ENCODE peak calls at places on chromosome 3, in six cellular contexts. F is Peyer's patch; K is naive thymus-derived CD4-positive, alpha-beta T cell; I is body of pancreas; P is uterus; T is heart left ventricle. Q is an unnamed sample. For H3K36me3, the result is how much of the 10 kb centered on the place peaks cover.

GRCh38 chr3:184168363-184169120 is 6.1 kb upstream of the AP2M1 start:
- DNase-seq in F (no peak), K (no peak), I (no peak), P (no peak), T (peak), Q (no peak)

GRCh38 chr3:38721207-38721772 is 71.8 kb upstream of the SCN5A start:
- DNase-seq in F (no peak), K (no peak), I (no peak), P (no peak), T (no peak), Q (no peak)

GRCh38 chr3:13282986-13283876 is 136.9 kb downstream of the NUP210 start:
- DNase-seq in F (peak), K (no peak), I (no peak), P (no peak), T (no peak), Q (no peak)

GRCh38 chr3:13619661-13620230 is 70.8 kb downstream of the FBLN2 start:
- DNase-seq in F (no peak), K (no peak), I (no peak), P (no peak), T (no peak), Q (no peak)

GRCh38 chr3:134748698-134749097 is 46.4 kb upstream of the EPHB1 start:
- DNase-seq in F (no peak), K (no peak), I (no peak), P (no peak), T (no peak), Q (no peak)

GRCh38 chr3:115698851-115699535 is 75.7 kb downstream of the GAP43 start:
- DNase-seq in F (no peak), K (peak), I (no peak), P (no peak), T (no peak), Q (peak)

GRCh38 chr3:67416703-67417102 is 237.7 kb downstream of the SUCLG2 start:
- DNase-seq in F (no peak), K (no peak), I (no peak), P (no peak), T (no peak), Q (no peak)

GRCh38 chr3:52222319-52223221 is 2.9 kb downstream of the TLR9 start:
- DNase-seq in F (no peak), K (no peak), I (no peak), P (no peak), T (no peak), Q (no peak)

GRCh38 chr3:184155644-184156521 is 706 bp downstream of the DVL3 start:
- DNase-seq in F (peak), K (peak), I (peak), P (peak), T (peak), Q (no peak)

GRCh38 chr3:134312072-134312872 is 61.6 kb upstream of the RYK start:
- DNase-seq in F (no peak), K (no peak), I (peak), P (no peak), T (peak), Q (no peak)

GRCh38 chr3:2268779-2269178 is 170.1 kb downstream of the CNTN4 start:
- DNase-seq in F (no peak), K (no peak), I (no peak), P (no peak), T (no peak), Q (no peak)

GRCh38 chr3:133797396-133798105 is 8.1 kb upstream of the SRPRB start:
- DNase-seq in F (no peak), K (no peak), I (no peak), P (no peak), T (no peak), Q (no peak)

GRCh38 chr3:168165390-168166269 is 69.9 kb upstream of the GOLIM4 start:
- DNase-seq in F (peak), K (no peak), I (peak), P (peak), T (peak), Q (peak)

GRCh38 chr3:15268033-15268631 is 62.1 kb downstream of the CAPN7 start:
- DNase-seq in F (peak), K (peak), I (peak), P (peak), T (peak), Q (peak)

GRCh38 chr3:169953462-169954141 is 13.0 kb upstream of the SEC62 start:
- DNase-seq in F (no peak), K (no peak), I (no peak), P (no peak), T (no peak), Q (no peak)

GRCh38 chr3:108391917-108392585 is 95.7 kb downstream of the HHLA2 start:
- DNase-seq in F (no peak), K (no peak), I (no peak), P (no peak), T (no peak), Q (no peak)

GRCh38 chr3:102078864-102079808 is 229.8 kb downstream of the NFKBIZ start:
- DNase-seq in F (peak), K (no peak), I (no peak), P (no peak), T (no peak), Q (no peak)

GRCh38 chr3:138694287-138695007 is 85.9 kb downstream of the FAIM start:
- DNase-seq in F (no peak), K (no peak), I (no peak), P (no peak), T (no peak), Q (no peak)

GRCh38 chr3:52461874-52462273 is 6.5 kb downstream of the NISCH start:
- DNase-seq in F (no peak), K (no peak), I (no peak), P (no peak), T (no peak), Q (no peak)

GRCh38 chr3:185656321-185656840 is 70.3 kb downstream of the SENP2 start:
- DNase-seq in F (no peak), K (no peak), I (peak), P (peak), T (peak), Q (no peak)

GRCh38 chr3:114584734-114585371 is 291.0 kb downstream of the TIGIT start:
- DNase-seq in F (no peak), K (no peak), I (no peak), P (no peak), T (no peak), Q (no peak)

GRCh38 chr3:174120997-174121396 is 723.5 kb downstream of the NLGN1 start:
- DNase-seq in F (no peak), K (no peak), I (no peak), P (no peak), T (no peak), Q (no peak)

DNA sequence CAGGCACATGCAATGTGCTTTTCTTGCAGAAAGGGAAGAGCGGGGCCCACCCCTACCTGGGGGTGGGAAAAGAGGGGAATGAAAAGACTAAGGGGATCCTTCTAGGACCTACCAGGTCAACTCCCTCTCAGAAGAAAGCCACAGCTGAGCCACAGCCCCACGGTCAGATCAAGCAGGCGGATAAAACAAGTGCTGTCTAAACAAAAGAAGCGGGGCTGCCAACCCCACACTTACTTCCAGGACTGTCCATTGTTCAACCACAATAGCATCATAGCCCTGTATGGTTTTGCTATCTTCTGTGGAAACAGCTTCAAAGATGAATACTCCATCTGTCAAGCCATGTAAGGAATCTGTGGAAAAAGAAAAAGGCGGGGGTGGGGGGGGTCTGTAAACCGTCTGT is 92.7 kb downstream of the OXNAD1 start:
- DNase-seq in F (no peak), K (no peak), I (no peak), P (no peak), T (no peak), Q (no peak)
- H3K36me3 ChIP-seq in F (under half), K (under half), I (under half), P (under half), T (under half), Q (under half)

GRCh38 chr3:57257678-57258077 is 30.1 kb downstream of the APPL1 start:
- DNase-seq in F (no peak), K (no peak), I (no peak), P (no peak), T (no peak), Q (no peak)

GRCh38 chr3:57261119-57261518 is 31.4 kb downstream of the ASB14 start:
- DNase-seq in F (no peak), K (no peak), I (no peak), P (no peak), T (no peak), Q (no peak)

GRCh38 chr3:57256844-57257243 is 29.3 kb downstream of the APPL1 start:
- DNase-seq in F (no peak), K (no peak), I (no peak), P (no peak), T (peak), Q (no peak)

DNA sequence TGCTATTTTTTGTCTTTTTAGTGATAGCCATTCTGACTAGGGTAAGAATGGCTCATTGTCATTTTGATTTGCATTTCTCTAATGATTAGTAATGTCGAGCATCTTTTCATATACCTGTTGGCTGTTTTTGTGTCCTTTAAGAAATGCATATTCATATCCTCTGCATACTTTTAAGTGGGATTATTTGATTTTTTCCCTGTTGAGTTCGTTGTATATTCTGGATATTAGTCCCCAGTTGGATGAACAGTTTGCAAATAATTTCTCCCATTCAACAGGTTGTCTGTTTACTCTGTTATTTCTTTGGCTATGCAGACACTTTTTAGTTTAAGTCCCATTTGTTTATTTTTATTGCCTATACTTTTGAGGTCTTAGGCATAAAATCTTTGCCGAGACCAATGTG is 30.6 kb downstream of the ASB14 start:
- DNase-seq in F (no peak), K (no peak), I (no peak), P (no peak), T (no peak), Q (no peak)
- H3K36me3 ChIP-seq in F (half or more), K (under half), I (under half), P (under half), T (half or more), Q (under half)

GRCh38 chr3:58135712-58136543 is 74.8 kb downstream of the DNASE1L3 start:
- DNase-seq in F (no peak), K (no peak), I (no peak), P (no peak), T (peak), Q (no peak)
- H3K36me3 ChIP-seq in F (half or more), K (under half), I (under half), P (under half), T (half or more), Q (under half)

DNA sequence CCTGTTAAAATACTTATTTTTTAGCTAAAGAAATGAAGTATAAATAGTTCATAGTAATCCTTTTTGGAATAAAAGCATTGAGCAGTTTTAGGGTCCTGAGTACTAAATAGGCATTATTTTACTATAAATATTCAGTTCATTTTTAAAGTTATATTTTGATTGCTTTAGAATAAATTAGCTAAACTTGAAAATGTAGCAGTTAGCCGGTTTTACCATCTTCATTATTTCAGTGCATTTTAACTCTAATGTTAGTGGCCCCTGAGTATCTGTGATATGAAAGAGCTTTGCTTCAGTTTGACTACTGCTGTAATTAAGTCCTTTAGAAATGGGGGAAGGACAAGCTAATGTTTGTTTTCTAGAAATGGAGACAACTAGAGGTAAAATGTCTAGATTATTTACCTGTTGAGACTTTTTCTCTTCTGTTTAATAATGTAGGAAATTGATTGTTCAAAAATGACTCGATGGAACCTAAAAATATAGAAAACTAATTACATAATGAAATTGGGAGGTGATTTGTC is 3.6 kb downstream of the SMC4 start:
- DNase-seq in F (no peak), K (no peak), I (no peak), P (no peak), T (no peak), Q (no peak)
- H3K36me3 ChIP-seq in F (under half), K (under half), I (under half), P (under half), T (under half), Q (under half)

DNA sequence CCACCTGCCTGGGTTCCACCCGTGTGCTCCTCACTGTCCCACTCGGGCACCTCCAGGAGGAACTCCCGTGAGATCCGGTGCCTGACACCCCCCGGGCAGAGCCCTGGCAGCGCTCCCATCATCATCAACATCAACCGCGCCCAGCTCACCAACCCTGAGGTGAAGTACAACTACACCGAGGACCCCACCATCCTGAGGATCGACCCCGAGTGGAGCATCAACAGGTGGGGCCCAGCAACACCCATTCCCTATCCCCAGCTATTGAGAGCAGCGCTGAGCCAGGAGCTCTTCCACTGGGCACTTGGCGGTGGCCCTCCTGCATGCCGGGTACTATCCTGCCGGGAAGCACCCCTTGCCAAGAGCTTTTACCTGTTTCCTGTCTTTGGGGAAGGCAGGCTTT is 33.5 kb downstream of the PLXNA1 start:
- DNase-seq in F (no peak), K (no peak), I (no peak), P (no peak), T (no peak), Q (no peak)
- H3K36me3 ChIP-seq in F (half or more), K (under half), I (under half), P (under half), T (half or more), Q (half or more)

DNA sequence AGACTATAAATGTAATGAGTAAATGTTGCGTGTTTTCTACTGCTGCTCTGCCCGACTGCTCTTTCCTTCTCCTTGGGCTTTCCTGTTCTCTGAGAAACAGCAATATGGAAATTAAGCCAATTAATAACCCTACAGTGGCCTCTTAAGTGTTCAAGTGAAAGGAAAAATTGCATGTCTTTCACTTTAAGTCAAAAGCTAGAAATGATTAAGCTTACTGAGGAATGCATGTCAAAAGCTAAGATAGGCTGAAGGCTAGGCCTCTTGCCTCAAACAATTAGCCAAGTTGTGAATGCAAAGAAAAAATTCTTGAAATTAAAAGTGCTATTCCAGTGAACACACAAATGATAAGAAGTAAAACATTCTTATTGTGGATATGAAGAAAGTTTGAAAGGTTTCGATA is 55.0 kb downstream of the ATP2C1 start:
- DNase-seq in F (no peak), K (no peak), I (no peak), P (no peak), T (no peak), Q (no peak)
- H3K36me3 ChIP-seq in F (under half), K (under half), I (under half), P (under half), T (half or more), Q (under half)

DNA sequence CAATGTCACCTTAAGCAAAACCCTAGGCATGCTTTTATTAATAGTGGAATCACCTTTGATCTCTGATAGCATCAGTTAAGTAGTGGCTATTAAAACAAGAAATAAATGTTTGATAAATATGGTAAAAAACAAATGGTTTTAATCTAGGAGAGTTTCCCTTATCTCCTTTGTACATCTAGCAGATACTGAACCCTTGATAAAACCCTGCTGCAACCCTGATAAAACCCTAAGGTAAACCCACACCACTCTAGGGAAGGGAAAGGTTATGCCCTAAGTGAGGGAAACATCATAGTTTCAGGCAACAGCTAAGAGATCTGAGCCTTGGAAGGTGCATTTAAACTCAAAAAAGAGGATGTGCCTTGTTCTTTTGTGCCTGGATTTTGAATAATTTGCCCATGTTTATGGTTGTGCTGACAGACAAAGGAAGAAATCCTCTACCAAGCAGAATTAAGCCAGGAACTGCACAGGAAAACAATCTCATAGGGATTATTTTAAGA is 309.7 kb downstream of the FGF12 start:
- DNase-seq in F (no peak), K (no peak), I (no peak), P (no peak), T (no peak), Q (no peak)
- H3K36me3 ChIP-seq in F (under half), K (under half), I (under half), P (under half), T (under half), Q (under half)

GRCh38 chr3:151924753-151925152 is 51.3 kb downstream of the SUCNR1 start:
- DNase-seq in F (no peak), K (no peak), I (no peak), P (no peak), T (no peak), Q (no peak)
- H3K36me3 ChIP-seq in F (under half), K (under half), I (under half), P (under half), T (under half), Q (under half)

Q was measured in iPS DF 6.9.